ENCODE peak calls at places on chromosomes 6 and 20, in six cellular contexts. R is H9, H is H1, W is IMR-90, Q is mesenchymal stem cell, E is trophoblast cell. U is an unnamed sample.

GRCh38 chr20:38935285-38935684 is 9.1 kb downstream of the FAM83D start:
- DNase-seq in Q (peak), R (no peak), W (no peak), E (no peak), H (no peak), U (no peak)

GRCh38 chr6:143188292-143188691 is 127.6 kb downstream of the AIG1 start:
- DNase-seq in R (no peak), W (no peak), Q (no peak), H (no peak), E (no peak), U (no peak)

GRCh38 chr6:73560853-73561407 is 40.1 kb upstream of the EEF1A1 start:
- DNase-seq in H (no peak), W (no peak), Q (no peak), R (no peak), E (no peak), U (no peak)

GRCh38 chr20:39429716-39430115 is 467.6 kb downstream of the DHX35 start:
- DNase-seq in R (no peak), Q (no peak), W (no peak), E (no peak), H (no peak), U (no peak)

GRCh38 chr6:33427585-33428218 is 7.8 kb downstream of the SYNGAP1 start:
- DNase-seq in Q (peak), R (peak), E (no peak), H (no peak), W (no peak), U (no peak)

GRCh38 chr20:19806806-19807691 is 49.0 kb downstream of the RIN2 start:
- DNase-seq in R (no peak), Q (no peak), H (no peak), E (no peak), W (peak), U (no peak)

GRCh38 chr20:8346898-8347297 is 214.8 kb downstream of the PLCB1 start:
- DNase-seq in W (no peak), Q (no peak), R (no peak), E (no peak), H (no peak), U (no peak)

GRCh38 chr6:99612551-99613397 is 6.1 kb downstream of the PRDM13 start:
- DNase-seq in Q (no peak), E (no peak), W (no peak), R (peak), H (no peak), U (no peak)

GRCh38 chr6:110410534-110410933 is 4.8 kb downstream of the DDO start:
- DNase-seq in E (no peak), H (no peak), R (no peak), Q (no peak), W (no peak), U (no peak)

GRCh38 chr6:3529232-3529631 is 72.4 kb upstream of the SLC22A23 start:
- DNase-seq in H (no peak), R (peak), W (no peak), E (no peak), Q (no peak), U (no peak)

GRCh38 chr6:1831030-1831429 is 221.3 kb downstream of the FOXC1 start:
- DNase-seq in Q (no peak), R (no peak), H (no peak), W (no peak), E (no peak), U (no peak)

GRCh38 chr6:157848693-157849092 is 25.6 kb downstream of the SNX9 start:
- DNase-seq in W (no peak), H (no peak), R (no peak), E (peak), Q (no peak), U (no peak)

GRCh38 chr6:76124010-76124409 is 51.5 kb upstream of the IMPG1 start:
- DNase-seq in H (no peak), Q (no peak), E (no peak), W (no peak), R (no peak), U (no peak)

GRCh38 chr6:2968600-2969135 is 2.7 kb downstream of the SERPINB6 start:
- DNase-seq in Q (peak), R (no peak), W (no peak), E (no peak), H (no peak), U (no peak)

GRCh38 chr6:157181649-157182048 is 141.7 kb downstream of the TMEM242 start:
- DNase-seq in H (no peak), W (no peak), E (peak), R (no peak), Q (no peak), U (no peak)

GRCh38 chr6:35058041-35058675 is 83.0 kb downstream of the TCP11 start:
- DNase-seq in W (no peak), Q (no peak), E (no peak), H (no peak), R (no peak), U (peak)

GRCh38 chr20:19783966-19784401 is 25.9 kb downstream of the RIN2 start:
- DNase-seq in H (no peak), R (no peak), E (peak), W (peak), Q (peak), U (no peak)

GRCh38 chr6:35439308-35439707 is 12.8 kb upstream of the FANCE start:
- DNase-seq in W (no peak), H (no peak), Q (no peak), R (peak), E (no peak), U (no peak)

GRCh38 chr20:45229264-45230056 is 8.3 kb downstream of the SEMG2 start:
- DNase-seq in Q (no peak), H (peak), E (peak), W (no peak), R (peak), U (no peak)

GRCh38 chr6:149766156-149766768 is 16.7 kb downstream of the PCMT1 start:
- DNase-seq in H (no peak), Q (no peak), R (no peak), E (no peak), W (peak), U (no peak)

GRCh38 chr6:12963566-12963965 is 247.0 kb downstream of the PHACTR1 start:
- DNase-seq in H (no peak), W (no peak), R (no peak), E (no peak), Q (no peak), U (no peak)

GRCh38 chr20:62367136-62367482 is at the start of gene LAMA5:
- DNase-seq in W (no peak), H (no peak), E (peak), Q (no peak), R (peak), U (peak)

GRCh38 chr6:157823523-157824370 is 701 bp downstream of the SNX9 start:
- DNase-seq in H (no peak), Q (peak), R (peak), E (peak), W (peak), U (no peak)

GRCh38 chr6:104633125-104633524 is 226.6 kb downstream of the HACE1 start:
- DNase-seq in Q (peak), H (no peak), R (no peak), E (no peak), W (no peak), U (no peak)

GRCh38 chr6:110378552-110378951 is 20.4 kb upstream of the METTL24 start:
- DNase-seq in E (no peak), H (peak), W (no peak), R (peak), Q (no peak), U (no peak)

GRCh38 chr6:132764370-132764769 is 6.7 kb upstream of the VNN2 start:
- DNase-seq in H (no peak), R (no peak), W (peak), E (peak), Q (peak), U (no peak)

GRCh38 chr20:56870271-56870670 is 241.2 kb downstream of the TFAP2C start:
- DNase-seq in R (no peak), Q (no peak), H (no peak), E (no peak), W (no peak), U (no peak)
- H3K4ac ChIP-seq in R (no peak), Q (no peak), H (no peak), E (no peak), W (no peak), U (no peak)

GRCh38 chr6:19327246-19327645 is 509.9 kb upstream of the ID4 start:
- DNase-seq in Q (no peak), R (no peak), H (no peak), E (peak), W (peak), U (no peak)

GRCh38 chr6:19325335-19325789 is 511.8 kb upstream of the ID4 start:
- DNase-seq in Q (no peak), H (no peak), R (no peak), E (no peak), W (no peak), U (no peak)

GRCh38 chr6:19320066-19320465 is 517.1 kb upstream of the ID4 start:
- DNase-seq in H (no peak), R (no peak), Q (no peak), W (no peak), E (no peak), U (no peak)

GRCh38 chr6:19319005-19319404 is 518.2 kb upstream of the ID4 start:
- DNase-seq in Q (no peak), E (no peak), R (no peak), W (no peak), H (no peak), U (no peak)

GRCh38 chr6:19322691-19323470 is 514.3 kb upstream of the ID4 start:
- DNase-seq in H (no peak), E (no peak), R (no peak), Q (no peak), W (no peak), U (no peak)
- H3K4me2 ChIP-seq in H (no peak), E (no peak), R (no peak), Q (no peak), W (no peak), U (no peak)

GRCh38 chr20:51269671-51270070 is 246.8 kb upstream of the KCNG1 start:
- DNase-seq in E (no peak), W (no peak), R (no peak), H (no peak), Q (no peak), U (no peak)

GRCh38 chr20:51262240-51262639 is 239.3 kb upstream of the KCNG1 start:
- DNase-seq in Q (no peak), H (no peak), W (no peak), E (no peak), R (no peak), U (no peak)

GRCh38 chr20:51265366-51265765 is 242.5 kb upstream of the KCNG1 start:
- DNase-seq in R (no peak), H (no peak), W (peak), Q (no peak), E (no peak), U (no peak)

GRCh38 chr20:51267679-51268078 is 244.8 kb upstream of the KCNG1 start:
- DNase-seq in H (no peak), E (no peak), W (no peak), Q (no peak), R (no peak), U (no peak)

DNA sequence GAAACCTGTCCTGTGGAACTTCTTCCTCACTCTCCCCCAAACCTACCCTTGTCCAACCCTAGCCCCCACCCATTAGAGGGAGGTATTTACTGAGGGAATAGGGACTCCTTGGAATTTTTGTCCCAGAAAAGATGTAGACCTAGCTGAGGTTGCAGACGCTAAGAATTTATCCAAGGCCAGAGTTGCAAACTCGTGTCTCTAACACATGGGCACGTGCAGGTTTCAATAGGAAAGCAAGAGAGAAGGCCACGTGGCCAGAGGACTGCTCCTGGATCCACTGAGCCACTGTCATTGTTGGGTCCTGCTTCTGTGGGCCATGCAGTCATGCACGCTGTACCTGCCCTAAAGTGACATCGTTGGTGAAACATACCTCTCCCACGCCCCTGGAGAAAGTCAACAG is 243.4 kb upstream of the KCNG1 start:
- DNase-seq in R (no peak), W (no peak), Q (no peak), E (no peak), H (no peak), U (no peak)
- H2AFZ ChIP-seq in R (no peak), W (no peak), Q (no peak), E (no peak), H (no peak), U (no peak)

GRCh38 chr6:147299035-147299434 is 94.8 kb downstream of the STXBP5 start:
- DNase-seq in H (no peak), R (no peak), Q (no peak), E (no peak), W (no peak), U (no peak)

GRCh38 chr6:147301070-147301469 is 96.9 kb downstream of the STXBP5 start:
- DNase-seq in W (no peak), H (no peak), Q (no peak), R (no peak), E (no peak), U (no peak)

GRCh38 chr6:147297124-147297523 is 92.9 kb downstream of the STXBP5 start:
- DNase-seq in E (no peak), W (no peak), R (no peak), Q (peak), H (no peak), U (no peak)

GRCh38 chr6:147297663-147298313 is 93.6 kb downstream of the STXBP5 start:
- DNase-seq in R (no peak), W (peak), Q (peak), E (no peak), H (no peak), U (no peak)

GRCh38 chr6:147298461-147298860 is 94.2 kb downstream of the STXBP5 start:
- DNase-seq in H (no peak), W (no peak), Q (no peak), E (no peak), R (no peak), U (no peak)
- H3K4ac ChIP-seq in H (no peak), W (no peak), Q (no peak), E (no peak), R (no peak), U (no peak)